ENCODE peak calls at places on chromosomes 5 and 9, in four cellular contexts. W is SK-N-DZ, L is LHCN-M2, O is erythroblast. E is an unnamed sample.
A peak's percentile ranks its signal among the peaks of the same experiment; 100 is the strongest.

GRCh38 chr5:176723440-176723839 is 76.2 kb downstream of the TSPAN17 start:
- DNase-seq in W (no peak), L (no peak), O (no peak), E (no peak)

GRCh38 chr5:91224459-91224858 is 158.7 kb downstream of the ARRDC3 start:
- DNase-seq in W (no peak), L (peak; percentile 64), O (no peak), E (no peak)

GRCh38 chr5:82364497-82364896 is 86.3 kb upstream of the RPS23 start:
- DNase-seq in W (no peak), L (peak; percentile 62), O (no peak), E (peak; percentile 33)

GRCh38 chr9:121893787-121894186 is 199.3 kb downstream of the TTLL11 start:
- DNase-seq in W (no peak), L (no peak), O (no peak), E (no peak)

GRCh38 chr5:3329427-3329826 is 266.2 kb upstream of the IRX1 start:
- DNase-seq in W (no peak), L (no peak), O (no peak), E (no peak)

GRCh38 chr9:131838581-131839280 is 98.9 kb upstream of the RAPGEF1 start:
- DNase-seq in W (peak; percentile 47), L (no peak), O (no peak), E (no peak)

GRCh38 chr5:168796840-168797548 is 217.8 kb upstream of the PANK3 start:
- DNase-seq in W (no peak), L (no peak), O (no peak), E (no peak)

GRCh38 chr9:33800886-33801285 is 5.5 kb downstream of the PRSS3 start:
- DNase-seq in W (no peak), L (no peak), O (no peak), E (no peak)

GRCh38 chr5:153641183-153641688 is 150.8 kb downstream of the GRIA1 start:
- DNase-seq in W (no peak), L (no peak), O (no peak), E (no peak)

GRCh38 chr9:8579661-8580060 is 780.1 kb upstream of the DMAC1 start:
- DNase-seq in W (no peak), L (no peak), O (no peak), E (no peak)

GRCh38 chr5:158456756-158457155 is 597.8 kb upstream of the CLINT1 start:
- DNase-seq in W (peak; percentile 37), L (peak; percentile 94), O (no peak), E (peak; percentile 75)

GRCh38 chr5:9057406-9058000 is 488.4 kb downstream of the SEMA5A start:
- DNase-seq in W (no peak), L (no peak), O (no peak), E (no peak)

GRCh38 chr5:147310059-147310704 is 75.4 kb downstream of the STK32A start:
- DNase-seq in W (no peak), L (peak; percentile 90), O (no peak), E (peak; percentile 58)

GRCh38 chr5:171562822-171563221 is 143.4 kb downstream of the FGF18 start:
- DNase-seq in W (no peak), L (no peak), O (no peak), E (no peak)

GRCh38 chr9:81822967-81823366 is 105.3 kb upstream of the SPATA31D4 start:
- DNase-seq in W (no peak), L (peak; percentile 30), O (no peak), E (no peak)

GRCh38 chr5:139895647-139896046 is 100.0 kb downstream of the PSD2 start:
- DNase-seq in W (no peak), L (no peak), O (no peak), E (no peak)

GRCh38 chr9:129027224-129027684 is 877 bp downstream of the SH3GLB2 start:
- DNase-seq in W (no peak), L (peak; percentile 26), O (no peak), E (no peak)

GRCh38 chr5:38667499-38667776 is 111.0 kb upstream of the LIFR start:
- DNase-seq in W (no peak), L (no peak), O (no peak), E (no peak)

GRCh38 chr5:58929726-58930125 is 346.9 kb downstream of the RAB3C start:
- DNase-seq in W (no peak), L (no peak), O (no peak), E (no peak)

GRCh38 chr5:109688647-109688998 is 1.1 kb upstream of the MAN2A1 start:
- DNase-seq in W (peak; percentile 90), L (peak; percentile 56), O (peak; percentile 78), E (peak; percentile 28)

GRCh38 chr5:61525573-61526142 is 193.6 kb downstream of the ZSWIM6 start:
- DNase-seq in W (no peak), L (no peak), O (no peak), E (no peak)

GRCh38 chr9:20658677-20659473 is 25.2 kb upstream of the FOCAD start:
- DNase-seq in W (no peak), L (no peak), O (no peak), E (no peak)

GRCh38 chr9:116520218-116520617 is 166.9 kb upstream of the TRIM32 start:
- DNase-seq in W (no peak), L (no peak), O (no peak), E (no peak)

GRCh38 chr5:134184155-134185135 is 7.7 kb upstream of the SKP1 start:
- DNase-seq in W (peak; percentile 69), L (peak; percentile 48), O (peak; percentile 74), E (peak; percentile 81)

GRCh38 chr9:108136646-108137045 is 647.1 kb upstream of the KLF4 start:
- DNase-seq in W (no peak), L (no peak), O (no peak), E (no peak)

GRCh38 chr5:71587709-71588532 is 781 bp downstream of the MCCC2 start:
- DNase-seq in W (no peak), L (no peak), O (peak; percentile 50), E (peak; percentile 8)

GRCh38 chr5:174624754-174625506 is 99.5 kb upstream of the MSX2 start:
- DNase-seq in W (no peak), L (no peak), O (no peak), E (no peak)

GRCh38 chr5:57181151-57181550 is 7.3 kb downstream of the GPBP1 start:
- DNase-seq in W (no peak), L (no peak), O (no peak), E (no peak)